ENCODE peak calls at places on chromosomes 1 and 21, in four cellular contexts. V is WERI-Rb-1, H is MM.1S, N is BE2C. F is an unnamed sample. For H3K36me3, the result is how much of the 10 kb centered on the place peaks cover.

GRCh38 chr1:204578867-204579664 is 62.9 kb downstream of the MDM4 start:
- DNase-seq in H (peak), N (peak), V (peak), F (peak)

GRCh38 chr1:46653405-46653853 is 14.7 kb downstream of the ATPAF1 start:
- DNase-seq in H (no peak), V (no peak), N (no peak), F (no peak)

GRCh38 chr1:156804572-156805243 is 11.9 kb downstream of the SH2D2A start:
- DNase-seq in N (peak), H (no peak), V (peak), F (no peak)

GRCh38 chr1:165144757-165145397 is 211.6 kb downstream of the LMX1A start:
- DNase-seq in H (peak), N (peak), V (peak), F (peak)

GRCh38 chr1:107175102-107175501 is 34.3 kb downstream of the NTNG1 start:
- DNase-seq in N (no peak), V (no peak), H (no peak), F (no peak)

GRCh38 chr1:233912909-233913308 is 8.4 kb downstream of the SLC35F3 start:
- DNase-seq in N (no peak), V (no peak), H (no peak), F (no peak)

GRCh38 chr1:94552071-94552586 is 10.6 kb upstream of the F3 start:
- DNase-seq in V (no peak), H (no peak), N (no peak), F (no peak)

GRCh38 chr1:176843352-176844297 is 320.9 kb downstream of the ASTN1 start:
- DNase-seq in H (peak), V (peak), N (peak), F (peak)

GRCh38 chr1:27525296-27526271 is 35.6 kb upstream of the WASF2 start:
- DNase-seq in V (peak), H (no peak), N (no peak), F (peak)

GRCh38 chr1:240797050-240797449 is 185.1 kb upstream of the GREM2 start:
- DNase-seq in H (no peak), N (no peak), V (no peak), F (no peak)

GRCh38 chr1:39268906-39269305 is 64.4 kb downstream of the MACF1 start:
- DNase-seq in N (no peak), V (no peak), H (no peak), F (peak)

GRCh38 chr1:9270290-9270900 is 22.3 kb upstream of the SPSB1 start:
- DNase-seq in N (no peak), H (no peak), V (no peak), F (peak)

GRCh38 chr1:200062143-200062542 is 34.6 kb downstream of the NR5A2 start:
- DNase-seq in V (no peak), N (no peak), H (no peak), F (no peak)

GRCh38 chr1:30888391-30888790 is 20.2 kb downstream of the SDC3 start:
- DNase-seq in N (no peak), H (no peak), V (no peak), F (no peak)

GRCh38 chr1:55310517-55310927 is 95.4 kb upstream of the USP24 start:
- DNase-seq in H (no peak), N (no peak), V (no peak), F (no peak)

GRCh38 chr1:160205974-160206369 is 788 bp downstream of the PEA15 start:
- DNase-seq in V (no peak), H (peak), N (peak), F (no peak)

GRCh38 chr1:175877939-175878730 is 134.7 kb upstream of the TNR start:
- DNase-seq in N (peak), H (no peak), V (no peak), F (no peak)

GRCh38 chr1:174153085-174153824 is 6.1 kb upstream of the RABGAP1L start:
- DNase-seq in H (no peak), N (no peak), V (no peak), F (no peak)

GRCh38 chr1:86906419-86906818 is 7.5 kb downstream of the SELENOF start:
- DNase-seq in H (no peak), N (no peak), V (no peak), F (no peak)

GRCh38 chr1:162256287-162256686 is 120.4 kb downstream of the SPATA46 start:
- DNase-seq in V (peak), H (no peak), N (no peak), F (no peak)

GRCh38 chr1:52825868-52826267 is 16.7 kb upstream of the ZYG11A start:
- DNase-seq in N (no peak), H (peak), V (no peak), F (no peak)

GRCh38 chr1:173202430-173203145 is 4.5 kb downstream of the TNFSF4 start:
- DNase-seq in V (peak), N (peak), H (peak), F (no peak)

GRCh38 chr1:35931424-35932157 is 686 bp downstream of the AGO3 start:
- DNase-seq in V (no peak), N (peak), H (peak), F (no peak)

GRCh38 chr1:10916991-10917390 is 95.5 kb upstream of the TARDBP start:
- DNase-seq in H (no peak), N (no peak), V (no peak), F (peak)

GRCh38 chr1:213032651-213033050 is 17.0 kb upstream of the ANGEL2 start:
- DNase-seq in N (no peak), V (no peak), H (no peak), F (no peak)

GRCh38 chr21:41671212-41671762 is 95.6 kb downstream of the RIPK4 start:
- DNase-seq in V (no peak), N (no peak), H (no peak), F (peak)

GRCh38 chr21:45536301-45537081 is 5.7 kb downstream of the SLC19A1 start:
- DNase-seq in H (no peak), N (peak), V (peak), F (no peak)

GRCh38 chr1:53949651-53950050 is 3.5 kb downstream of the LRRC42 start:
- DNase-seq in V (no peak), N (peak), H (no peak), F (no peak)

GRCh38 chr1:226135709-226136108 is 50.8 kb downstream of the ACBD3 start:
- DNase-seq in N (no peak), V (no peak), H (no peak), F (peak)

GRCh38 chr1:221435510-221435909 is 306.4 kb downstream of the DUSP10 start:
- DNase-seq in H (peak), V (no peak), N (no peak), F (peak)

GRCh38 chr1:92858564-92859399 is 26.9 kb downstream of the RPL5 start:
- DNase-seq in V (peak), H (peak), N (peak), F (peak)

GRCh38 chr1:18938008-18938706 is 18.3 kb downstream of the IFFO2 start:
- DNase-seq in H (no peak), N (no peak), V (peak), F (no peak)

GRCh38 chr1:201456499-201457309 is 12.3 kb downstream of the PHLDA3 start:
- DNase-seq in N (no peak), H (no peak), V (no peak), F (no peak)

GRCh38 chr1:237851209-237851845 is 39.4 kb downstream of the ZP4 start:
- DNase-seq in H (peak), V (peak), N (peak), F (peak)

GRCh38 chr1:1206376-1207253 is at the start of gene TNFRSF18:
- DNase-seq in V (peak), N (peak), H (no peak), F (peak)
- H3K4me3 ChIP-seq in V (peak), N (no peak), H (no peak), F (peak)

GRCh38 chr1:114128293-114128692 is 25.4 kb downstream of the SYT6 start:
- DNase-seq in H (no peak), N (no peak), V (no peak), F (no peak)

GRCh38 chr1:114131526-114132220 is 22.0 kb downstream of the SYT6 start:
- DNase-seq in N (no peak), H (no peak), V (no peak), F (no peak)

GRCh38 chr1:114130213-114130612 is 23.5 kb downstream of the SYT6 start:
- DNase-seq in N (no peak), H (no peak), V (no peak), F (no peak)

GRCh38 chr1:114134518-114134917 is 19.2 kb downstream of the SYT6 start:
- DNase-seq in H (no peak), N (no peak), V (no peak), F (no peak)

GRCh38 chr1:114130846-114131525 is 22.7 kb downstream of the SYT6 start:
- DNase-seq in N (no peak), V (no peak), H (no peak), F (no peak)
- H3K36me3 ChIP-seq in N (under half), V (under half), H (under half), F (under half)

GRCh38 chr1:16178596-16179497 is 23.0 kb upstream of the EPHA2 start:
- DNase-seq in V (no peak), N (no peak), H (no peak), F (no peak)
- H3K4me3 ChIP-seq in V (no peak), N (no peak), H (no peak), F (no peak)

GRCh38 chr21:34862951-34863350 is 186.2 kb downstream of the RUNX1 start:
- DNase-seq in V (no peak), H (no peak), N (no peak), F (no peak)
- H3K36me3 ChIP-seq in V (under half), H (under half), N (under half), F (under half)

GRCh38 chr1:2229921-2230700 is 2.0 kb downstream of the SKI start:
- DNase-seq in N (no peak), H (no peak), V (no peak), F (no peak)

GRCh38 chr1:2231667-2232254 is 3.6 kb downstream of the SKI start:
- DNase-seq in V (no peak), H (no peak), N (peak), F (peak)

GRCh38 chr1:2232255-2232915 is 4.3 kb downstream of the SKI start:
- DNase-seq in V (no peak), N (no peak), H (no peak), F (no peak)

GRCh38 chr1:2229032-2229920 is 1.2 kb downstream of the SKI start:
- DNase-seq in N (peak), V (no peak), H (peak), F (peak)

GRCh38 chr1:2230781-2231666 is 2.9 kb downstream of the SKI start:
- DNase-seq in N (no peak), V (no peak), H (no peak), F (no peak)
- H3K4me3 ChIP-seq in N (peak), V (peak), H (no peak), F (peak)